ENCODE peak calls at places on chromosomes 12 and 14, in eight cellular contexts. T, I, Z, A, J, K, R and Y are unnamed samples. For H3K4me1, the result is how much of the 10 kb centered on the place peaks cover.

GRCh38 chr14:23929822-23930294 is 23.7 kb upstream of the DHRS4 start:
- DNase-seq in T (peak), I (peak), Z (peak), A (peak), J (peak), K (peak), R (peak), Y (peak)

GRCh38 chr12:46915082-46915481 is 89.3 kb upstream of the SLC38A4 start:
- DNase-seq in T (peak), I (peak), Z (no peak), A (no peak), J (no peak), K (no peak), R (no peak), Y (no peak)

GRCh38 chr14:59358774-59359173 is 106.4 kb downstream of the GPR135 start:
- DNase-seq in T (no peak), I (no peak), Z (no peak), A (no peak), J (no peak), K (no peak), R (peak), Y (peak)

GRCh38 chr14:105491366-105492006 is 440 bp downstream of the TEDC1 start:
- DNase-seq in T (peak), I (peak), Z (peak), A (peak), J (no peak), K (peak), R (peak), Y (peak)

GRCh38 chr14:99718031-99718810 is 34.1 kb downstream of the CYP46A1 start:
- DNase-seq in T (no peak), I (no peak), Z (no peak), A (no peak), J (no peak), K (no peak), R (no peak), Y (no peak)

GRCh38 chr12:112112423-112113132 is 4.0 kb upstream of the NAA25 start:
- DNase-seq in T (no peak), I (peak), Z (no peak), A (no peak), J (no peak), K (peak), R (no peak), Y (no peak)

GRCh38 chr12:21751517-21751916 is 23.0 kb downstream of the KCNJ8 start:
- DNase-seq in T (peak), I (no peak), Z (no peak), A (no peak), J (no peak), K (no peak), R (no peak), Y (peak)

GRCh38 chr14:46433381-46433780 is 218.2 kb downstream of the RPL10L start:
- DNase-seq in T (no peak), I (no peak), Z (no peak), A (no peak), J (no peak), K (no peak), R (no peak), Y (no peak)

GRCh38 chr12:49131973-49132461 is 822 bp upstream of the TUBA1B start:
- DNase-seq in T (peak), I (no peak), Z (no peak), A (no peak), J (no peak), K (no peak), R (peak), Y (peak)

GRCh38 chr12:49130151-49131050 is 794 bp downstream of the TUBA1B start:
- DNase-seq in T (peak), I (peak), Z (peak), A (peak), J (peak), K (peak), R (peak), Y (peak)

GRCh38 chr12:49133014-49133413 is 1.8 kb upstream of the TUBA1B start:
- DNase-seq in T (no peak), I (no peak), Z (no peak), A (no peak), J (no peak), K (no peak), R (no peak), Y (no peak)

GRCh38 chr12:49131051-49131972 is at the start of gene TUBA1B:
- DNase-seq in T (peak), I (peak), Z (peak), A (peak), J (peak), K (peak), R (peak), Y (peak)

DNA sequence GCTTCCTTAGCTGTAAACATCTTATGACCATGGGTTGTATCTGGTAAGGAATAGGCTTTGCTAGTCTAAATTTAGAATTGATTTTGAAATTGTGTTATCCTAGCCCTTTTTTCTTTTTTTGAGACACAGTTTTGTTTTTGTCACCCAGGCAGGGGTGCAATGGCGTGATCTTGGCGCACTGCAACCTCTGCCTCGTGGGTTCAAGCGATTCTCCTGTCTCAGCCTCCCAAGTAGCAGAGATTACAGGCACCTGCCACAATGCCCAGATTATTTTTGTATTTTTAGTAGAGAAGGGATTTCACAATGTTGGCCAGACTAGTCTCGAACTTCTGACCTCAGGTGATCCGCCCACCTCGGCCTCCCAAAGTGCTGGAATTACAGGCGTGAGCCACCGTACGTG is 2.4 kb upstream of the TUBA1B start:
- DNase-seq in T (no peak), I (no peak), Z (no peak), A (no peak), J (no peak), K (no peak), R (no peak), Y (no peak)
- H3K4me3 ChIP-seq in T (no peak), I (no peak), Z (no peak), A (no peak), J (no peak), K (no peak), R (no peak), Y (no peak)

DNA sequence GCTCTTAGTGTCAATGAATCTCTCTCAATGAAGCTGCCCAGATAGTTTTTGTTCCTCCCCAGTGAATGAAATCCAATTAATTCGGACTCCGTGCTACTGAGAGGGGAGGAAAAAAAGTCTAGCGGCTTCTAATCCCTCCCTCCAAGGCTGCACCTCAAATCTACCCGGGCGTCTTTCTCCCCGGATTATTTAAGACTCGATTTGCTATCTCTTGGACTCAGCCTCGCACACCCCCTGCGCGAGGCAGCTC is 134 bp downstream of the DUSP6 start:
- DNase-seq in T (no peak), I (no peak), Z (no peak), A (no peak), J (no peak), K (no peak), R (no peak), Y (no peak)
- H3K4me1 ChIP-seq in T (under half), I (under half), Z (under half), A (half or more), J (under half), K (under half), R (under half), Y (under half)

GRCh38 chr12:10363665-10363921 is 26.2 kb downstream of the KLRK1 start:
- DNase-seq in T (no peak), I (no peak), Z (no peak), A (no peak), J (no peak), K (no peak), R (no peak), Y (no peak)

GRCh38 chr12:10362325-10362724 is 27.5 kb downstream of the KLRK1 start:
- DNase-seq in T (no peak), I (no peak), Z (no peak), A (no peak), J (no peak), K (no peak), R (no peak), Y (no peak)

GRCh38 chr12:10363922-10364838 is 25.7 kb downstream of the KLRK1 start:
- DNase-seq in T (peak), I (peak), Z (peak), A (no peak), J (no peak), K (no peak), R (peak), Y (peak)

GRCh38 chr12:10361622-10362021 is 28.2 kb downstream of the KLRK1 start:
- DNase-seq in T (peak), I (no peak), Z (no peak), A (no peak), J (no peak), K (no peak), R (no peak), Y (no peak)

GRCh38 chr12:10362828-10363664 is 26.8 kb downstream of the KLRK1 start:
- DNase-seq in T (peak), I (no peak), Z (no peak), A (no peak), J (no peak), K (no peak), R (no peak), Y (peak)
- H3K4me3 ChIP-seq in T (no peak), I (no peak), Z (peak), A (no peak), J (no peak), K (peak), R (peak), Y (no peak)

GRCh38 chr12:55724940-55725309 is 3.9 kb downstream of the CD63 start:
- DNase-seq in T (no peak), I (no peak), Z (peak), A (no peak), J (no peak), K (no peak), R (peak), Y (no peak)
- H3K4me1 ChIP-seq in T (under half), I (half or more), Z (under half), A (under half), J (under half), K (under half), R (half or more), Y (under half)

GRCh38 chr14:94864421-94865195 is 94.7 kb upstream of the GSC start:
- DNase-seq in T (no peak), I (no peak), Z (no peak), A (no peak), J (no peak), K (no peak), R (no peak), Y (no peak)
- H3K4me3 ChIP-seq in T (no peak), I (no peak), Z (no peak), A (no peak), J (no peak), K (no peak), R (no peak), Y (no peak)

GRCh38 chr14:91125271-91125661 is 11.4 kb downstream of the DGLUCY start:
- DNase-seq in T (no peak), I (no peak), Z (no peak), A (no peak), J (no peak), K (no peak), R (no peak), Y (no peak)
- H3K4me1 ChIP-seq in T (under half), I (under half), Z (under half), A (under half), J (under half), K (under half), R (under half), Y (under half)

GRCh38 chr12:1804545-1805332 is 15.6 kb upstream of the LRTM2 start:
- DNase-seq in T (peak), I (peak), Z (peak), A (peak), J (peak), K (peak), R (peak), Y (peak)
- H3K4me3 ChIP-seq in T (no peak), I (no peak), Z (no peak), A (no peak), J (no peak), K (no peak), R (no peak), Y (no peak)

GRCh38 chr12:27468241-27468640 is 21.7 kb downstream of the SMCO2 start:
- DNase-seq in T (no peak), I (no peak), Z (no peak), A (no peak), J (no peak), K (no peak), R (no peak), Y (peak)
- H3K4me1 ChIP-seq in T (under half), I (under half), Z (under half), A (under half), J (under half), K (under half), R (under half), Y (under half)

DNA sequence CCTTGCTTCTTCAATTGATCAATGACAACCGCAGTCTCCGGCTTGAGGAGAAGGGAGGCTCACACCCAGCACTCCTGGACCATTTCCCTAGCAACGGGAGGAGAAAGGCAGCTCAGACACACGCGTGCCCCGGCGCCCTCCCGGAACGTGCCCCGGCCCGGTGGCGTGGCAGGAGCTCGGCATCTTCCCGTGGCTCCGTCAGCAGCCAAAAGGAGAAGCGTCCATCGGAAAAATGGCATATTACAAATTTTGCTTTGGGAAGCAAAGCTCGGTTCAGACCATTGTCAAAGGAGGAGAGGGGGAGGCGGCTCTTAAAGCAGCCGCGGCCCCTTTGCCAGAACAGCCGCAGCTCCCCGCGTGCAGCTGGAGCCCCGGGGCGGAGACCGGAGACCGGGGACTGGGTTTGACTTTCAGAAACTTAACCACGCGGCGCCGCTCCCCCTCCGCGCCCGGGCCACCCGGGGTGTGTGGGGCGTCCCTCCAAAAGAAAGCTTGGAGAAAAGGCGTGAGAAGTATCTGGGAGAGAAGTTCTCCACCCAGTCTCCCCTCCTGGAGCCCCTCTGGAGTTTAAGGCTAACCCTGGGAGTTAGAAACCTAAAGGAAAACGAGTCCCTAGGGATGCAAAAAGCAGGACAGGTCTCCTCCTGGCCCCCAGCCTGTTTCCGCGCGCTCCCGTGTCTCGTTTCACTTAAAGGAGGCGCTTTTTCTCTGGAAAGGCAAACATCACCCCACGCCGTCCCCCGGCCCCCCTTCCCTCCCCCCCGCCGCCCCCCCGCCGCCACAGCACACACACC is 532 bp downstream of the PPFIA2 start:
- DNase-seq in T (peak), I (peak), Z (no peak), A (no peak), J (peak), K (no peak), R (no peak), Y (no peak)
- H3K4me3 ChIP-seq in T (peak), I (no peak), Z (peak), A (no peak), J (peak), K (peak), R (peak), Y (peak)